ENCODE peak calls at places on chromosomes 2 and 18, in five cellular contexts. V, I, R, C and A are unnamed samples.

GRCh38 chr2:37020887-37021796 is 54.8 kb upstream of the STRN start:
- DNase-seq in I (no peak), V (no peak), R (no peak), C (no peak), A (no peak)

GRCh38 chr2:234032301-234032856 is 18.1 kb upstream of the SPP2 start:
- DNase-seq in V (peak; percentile 70), I (no peak), C (no peak), R (no peak), A (no peak)

GRCh38 chr2:127029652-127030051 is 77.3 kb downstream of the BIN1 start:
- DNase-seq in I (no peak), R (no peak), V (no peak), C (no peak), A (no peak)

GRCh38 chr2:57760448-57760847 is 286.2 kb upstream of the VRK2 start:
- DNase-seq in I (no peak), V (no peak), C (no peak), R (no peak), A (no peak)

GRCh38 chr2:234162876-234163275 is 112.4 kb downstream of the SPP2 start:
- DNase-seq in V (no peak), I (no peak), C (no peak), R (no peak), A (no peak)

GRCh38 chr18:34871435-34871834 is 161.3 kb downstream of the DTNA start:
- DNase-seq in V (peak; percentile 22), I (no peak), C (no peak), R (no peak), A (no peak)

GRCh38 chr2:206482123-206482522 is 38.8 kb downstream of the ADAM23 start:
- DNase-seq in R (no peak), V (no peak), C (no peak), I (no peak), A (peak; percentile 10)

GRCh38 chr18:69259282-69259681 is 141.4 kb upstream of the DOK6 start:
- DNase-seq in V (no peak), R (no peak), I (no peak), C (no peak), A (no peak)

GRCh38 chr18:73638709-73639108 is 508.9 kb downstream of the FBXO15 start:
- DNase-seq in C (no peak), R (no peak), V (no peak), I (no peak), A (no peak)

GRCh38 chr2:134926231-134926931 is 7.8 kb downstream of the CCNT2 start:
- DNase-seq in R (no peak), V (no peak), I (no peak), C (no peak), A (no peak)

GRCh38 chr18:43049021-43049420 is 66.5 kb downstream of the RIT2 start:
- DNase-seq in C (no peak), R (no peak), V (no peak), I (no peak), A (no peak)

GRCh38 chr18:8536226-8536625 is 73.0 kb upstream of the RAB12 start:
- DNase-seq in C (no peak), I (no peak), V (no peak), R (no peak), A (no peak)

GRCh38 chr18:23126352-23127056 is 8.8 kb upstream of the CABLES1 start:
- DNase-seq in C (no peak), V (no peak), I (no peak), R (no peak), A (no peak)

GRCh38 chr2:25257032-25257455 is 84.7 kb downstream of the DNMT3A start:
- DNase-seq in V (no peak), I (peak; percentile 21), R (no peak), C (no peak), A (peak; percentile 64)

GRCh38 chr2:239302808-239303557 is 97.8 kb downstream of the HDAC4 start:
- DNase-seq in C (no peak), R (peak; percentile 23), I (no peak), V (no peak), A (no peak)

GRCh38 chr2:220001693-220002260 is 374.3 kb downstream of the SLC4A3 start:
- DNase-seq in I (no peak), V (no peak), C (no peak), R (no peak), A (no peak)

GRCh38 chr18:12238861-12239260 is 15.3 kb upstream of the CIDEA start:
- DNase-seq in C (no peak), V (no peak), I (no peak), R (no peak), A (no peak)

GRCh38 chr18:65439184-65439583 is 311.6 kb upstream of the CDH7 start:
- DNase-seq in I (no peak), R (no peak), C (no peak), V (no peak), A (no peak)

GRCh38 chr18:402129-402528 is 98.4 kb downstream of the COLEC12 start:
- DNase-seq in R (no peak), C (no peak), I (no peak), V (no peak), A (no peak)

GRCh38 chr2:169363570-169364150 is 1.3 kb upstream of the LRP2 start:
- DNase-seq in I (peak; percentile 44), R (peak; percentile 37), V (peak; percentile 69), C (no peak), A (no peak)

GRCh38 chr2:217218269-217219140 is 358.6 kb upstream of the TNP1 start:
- DNase-seq in C (no peak), R (no peak), I (no peak), V (no peak), A (no peak)

GRCh38 chr2:150174396-150174795 is 313.1 kb downstream of the RND3 start:
- DNase-seq in V (no peak), R (no peak), C (no peak), I (no peak), A (no peak)

GRCh38 chr18:30177056-30177455 is 865.5 kb downstream of the DSC3 start:
- DNase-seq in I (no peak), R (no peak), V (no peak), C (no peak), A (no peak)

GRCh38 chr2:28348149-28348567 is 44.5 kb upstream of the FOSL2 start:
- DNase-seq in R (peak; percentile 26), V (peak; percentile 78), I (no peak), C (peak; percentile 15), A (no peak)

GRCh38 chr2:94759211-94759610 is 112.0 kb upstream of the TEKT4 start:
- DNase-seq in V (peak; percentile 43), I (no peak), C (peak; percentile 4), R (no peak), A (no peak)

GRCh38 chr18:24370120-24370519 is 27.5 kb downstream of the OSBPL1A start:
- DNase-seq in V (no peak), I (no peak), C (no peak), R (no peak), A (no peak)

GRCh38 chr2:5373200-5373599 is 319.0 kb upstream of the SOX11 start:
- DNase-seq in I (no peak), C (no peak), V (no peak), R (no peak), A (no peak)

GRCh38 chr18:58754544-58755068 is 83.3 kb downstream of the MALT1 start:
- DNase-seq in R (peak; percentile 41), C (peak; percentile 51), I (no peak), V (no peak), A (peak; percentile 36)

GRCh38 chr2:153536105-153536504 is 57.5 kb upstream of the RPRM start:
- DNase-seq in I (no peak), R (no peak), C (no peak), V (no peak), A (no peak)

GRCh38 chr2:85935746-85936208 is 47.0 kb upstream of the ST3GAL5 start:
- DNase-seq in R (no peak), I (no peak), C (no peak), V (no peak), A (no peak)

GRCh38 chr2:64204716-64205115 is 60.5 kb upstream of the PELI1 start:
- DNase-seq in R (no peak), I (no peak), V (no peak), C (no peak), A (no peak)